ENCODE peak calls at places on chromosomes 13 and 19, in eight cellular contexts. One of them, this sample, is unnamed.

GRCh38 chr19:47704024-47704423 is 9.2 kb upstream of the EHD2 start:
- DNase-seq in left lung: no peak
- DNase-seq in endodermal cell: no peak
- DNase-seq in A549: no peak
- DNase-seq in AG09309: no peak
- DNase-seq in cardiac muscle cell: peak
- DNase-seq in astrocyte: peak
- DNase-seq in H9: no peak
- DNase-seq in this sample: no peak

GRCh38 chr19:53079313-53079924 is 23.8 kb downstream of the ZNF160 start:
- DNase-seq in left lung: no peak
- DNase-seq in endodermal cell: no peak
- DNase-seq in A549: no peak
- DNase-seq in AG09309: no peak
- DNase-seq in cardiac muscle cell: no peak
- DNase-seq in astrocyte: no peak
- DNase-seq in H9: no peak
- DNase-seq in this sample: no peak

GRCh38 chr13:80824231-80824630 is 483.3 kb upstream of the SPRY2 start:
- DNase-seq in left lung: no peak
- DNase-seq in endodermal cell: no peak
- DNase-seq in A549: no peak
- DNase-seq in AG09309: no peak
- DNase-seq in cardiac muscle cell: peak
- DNase-seq in astrocyte: peak
- DNase-seq in H9: no peak
- DNase-seq in this sample: no peak

GRCh38 chr19:45250832-45251451 is at the start of gene MARK4:
- DNase-seq in left lung: peak
- DNase-seq in endodermal cell: peak
- DNase-seq in A549: peak
- DNase-seq in AG09309: no peak
- DNase-seq in cardiac muscle cell: peak
- DNase-seq in astrocyte: no peak
- DNase-seq in H9: peak
- DNase-seq in this sample: peak

GRCh38 chr13:40464349-40464748 is 202.1 kb downstream of the FOXO1 start:
- DNase-seq in left lung: no peak
- DNase-seq in endodermal cell: no peak
- DNase-seq in A549: no peak
- DNase-seq in AG09309: no peak
- DNase-seq in cardiac muscle cell: no peak
- DNase-seq in astrocyte: no peak
- DNase-seq in H9: no peak
- DNase-seq in this sample: no peak

GRCh38 chr19:15644066-15644741 is 3.5 kb downstream of the CYP4F3 start:
- DNase-seq in left lung: no peak
- DNase-seq in endodermal cell: no peak
- DNase-seq in A549: no peak
- DNase-seq in AG09309: no peak
- DNase-seq in cardiac muscle cell: no peak
- DNase-seq in astrocyte: no peak
- DNase-seq in H9: no peak
- DNase-seq in this sample: no peak

GRCh38 chr19:48363500-48363809 is 285 bp downstream of the TMEM143 start:
- DNase-seq in left lung: no peak
- DNase-seq in endodermal cell: no peak
- DNase-seq in A549: no peak
- DNase-seq in AG09309: no peak
- DNase-seq in cardiac muscle cell: no peak
- DNase-seq in astrocyte: no peak
- DNase-seq in H9: no peak
- DNase-seq in this sample: peak

GRCh38 chr13:109402976-109403375 is 383.4 kb downstream of the IRS2 start:
- DNase-seq in left lung: no peak
- DNase-seq in endodermal cell: no peak
- DNase-seq in A549: no peak
- DNase-seq in AG09309: no peak
- DNase-seq in cardiac muscle cell: no peak
- DNase-seq in astrocyte: no peak
- DNase-seq in H9: no peak
- DNase-seq in this sample: no peak

GRCh38 chr13:66849706-66850105 is 380.4 kb downstream of the PCDH9 start:
- DNase-seq in left lung: no peak
- DNase-seq in endodermal cell: peak
- DNase-seq in A549: no peak
- DNase-seq in AG09309: no peak
- DNase-seq in cardiac muscle cell: no peak
- DNase-seq in astrocyte: no peak
- DNase-seq in H9: peak
- DNase-seq in this sample: no peak

GRCh38 chr13:19362946-19363510 is 181.4 kb upstream of the TUBA3C start:
- DNase-seq in left lung: no peak
- DNase-seq in endodermal cell: no peak
- DNase-seq in A549: no peak
- DNase-seq in AG09309: no peak
- DNase-seq in cardiac muscle cell: no peak
- DNase-seq in astrocyte: no peak
- DNase-seq in H9: no peak
- DNase-seq in this sample: no peak

GRCh38 chr13:29049524-29049923 is 229.4 kb downstream of the MTUS2 start:
- DNase-seq in left lung: no peak
- DNase-seq in endodermal cell: no peak
- DNase-seq in A549: no peak
- DNase-seq in AG09309: no peak
- DNase-seq in cardiac muscle cell: no peak
- DNase-seq in astrocyte: no peak
- DNase-seq in H9: no peak
- DNase-seq in this sample: no peak

GRCh38 chr13:80012281-80012680 is 328.6 kb downstream of the SPRY2 start:
- DNase-seq in left lung: no peak
- DNase-seq in endodermal cell: no peak
- DNase-seq in A549: no peak
- DNase-seq in AG09309: no peak
- DNase-seq in cardiac muscle cell: peak
- DNase-seq in astrocyte: no peak
- DNase-seq in H9: no peak
- DNase-seq in this sample: no peak

GRCh38 chr19:1796395-1797142 is 15.5 kb downstream of the ATP8B3 start:
- DNase-seq in left lung: peak
- DNase-seq in endodermal cell: no peak
- DNase-seq in A549: no peak
- DNase-seq in AG09309: no peak
- DNase-seq in cardiac muscle cell: no peak
- DNase-seq in astrocyte: no peak
- DNase-seq in H9: no peak
- DNase-seq in this sample: no peak

GRCh38 chr13:87234981-87235380 is 436.2 kb upstream of the SLITRK5 start:
- DNase-seq in left lung: no peak
- DNase-seq in endodermal cell: no peak
- DNase-seq in A549: no peak
- DNase-seq in AG09309: no peak
- DNase-seq in cardiac muscle cell: peak
- DNase-seq in astrocyte: peak
- DNase-seq in H9: no peak
- DNase-seq in this sample: no peak

GRCh38 chr13:24742986-24743385 is 21.0 kb upstream of the RNF17 start:
- DNase-seq in left lung: no peak
- DNase-seq in endodermal cell: no peak
- DNase-seq in A549: no peak
- DNase-seq in AG09309: no peak
- DNase-seq in cardiac muscle cell: no peak
- DNase-seq in astrocyte: no peak
- DNase-seq in H9: no peak
- DNase-seq in this sample: no peak

GRCh38 chr19:2315818-2316353 is 7.9 kb upstream of the LINGO3 start:
- DNase-seq in left lung: peak
- DNase-seq in endodermal cell: peak
- DNase-seq in A549: peak
- DNase-seq in AG09309: no peak
- DNase-seq in cardiac muscle cell: peak
- DNase-seq in astrocyte: no peak
- DNase-seq in H9: peak
- DNase-seq in this sample: peak

GRCh38 chr13:98285317-98285716 is 108.2 kb upstream of the RNF113B start:
- DNase-seq in left lung: no peak
- DNase-seq in endodermal cell: no peak
- DNase-seq in A549: no peak
- DNase-seq in AG09309: no peak
- DNase-seq in cardiac muscle cell: no peak
- DNase-seq in astrocyte: peak
- DNase-seq in H9: no peak
- DNase-seq in this sample: no peak

GRCh38 chr19:29413435-29413834 is 112.4 kb upstream of the VSTM2B start:
- DNase-seq in left lung: no peak
- DNase-seq in endodermal cell: no peak
- DNase-seq in A549: no peak
- DNase-seq in AG09309: no peak
- DNase-seq in cardiac muscle cell: no peak
- DNase-seq in astrocyte: no peak
- DNase-seq in H9: no peak
- DNase-seq in this sample: no peak

GRCh38 chr13:104740616-104741222 is 1674.5 kb upstream of the SLC10A2 start:
- DNase-seq in left lung: no peak
- DNase-seq in endodermal cell: no peak
- DNase-seq in A549: no peak
- DNase-seq in AG09309: no peak
- DNase-seq in cardiac muscle cell: no peak
- DNase-seq in astrocyte: no peak
- DNase-seq in H9: no peak
- DNase-seq in this sample: no peak

GRCh38 chr19:57096640-57097361 is 23.0 kb upstream of the USP29 start:
- DNase-seq in left lung: no peak
- DNase-seq in endodermal cell: no peak
- DNase-seq in A549: no peak
- DNase-seq in AG09309: no peak
- DNase-seq in cardiac muscle cell: peak
- DNase-seq in astrocyte: no peak
- DNase-seq in H9: no peak
- DNase-seq in this sample: no peak

GRCh38 chr19:11457831-11458230 is 22.4 kb downstream of the PRKCSH start:
- DNase-seq in left lung: no peak
- DNase-seq in endodermal cell: no peak
- DNase-seq in A549: no peak
- DNase-seq in AG09309: no peak
- DNase-seq in cardiac muscle cell: no peak
- DNase-seq in astrocyte: no peak
- DNase-seq in H9: no peak
- DNase-seq in this sample: no peak

GRCh38 chr19:51364200-51365106 is 1.7 kb downstream of the ETFB start:
- DNase-seq in left lung: no peak
- DNase-seq in endodermal cell: no peak
- DNase-seq in A549: peak
- DNase-seq in AG09309: no peak
- DNase-seq in cardiac muscle cell: no peak
- DNase-seq in astrocyte: no peak
- DNase-seq in H9: no peak
- DNase-seq in this sample: no peak

GRCh38 chr19:51366050-51366998 is at the start of gene ETFB:
- DNase-seq in left lung: peak
- DNase-seq in endodermal cell: peak
- DNase-seq in A549: peak
- DNase-seq in AG09309: peak
- DNase-seq in cardiac muscle cell: peak
- DNase-seq in astrocyte: peak
- DNase-seq in H9: peak
- DNase-seq in this sample: peak

GRCh38 chr19:51367565-51368365 is 1.0 kb downstream of the CLDND2 start:
- DNase-seq in left lung: peak
- DNase-seq in endodermal cell: peak
- DNase-seq in A549: peak
- DNase-seq in AG09309: peak
- DNase-seq in cardiac muscle cell: peak
- DNase-seq in astrocyte: peak
- DNase-seq in H9: peak
- DNase-seq in this sample: peak

GRCh38 chr19:51366999-51367564 is 894 bp upstream of the ETFB start:
- DNase-seq in left lung: peak
- DNase-seq in endodermal cell: no peak
- DNase-seq in A549: no peak
- DNase-seq in AG09309: no peak
- DNase-seq in cardiac muscle cell: no peak
- DNase-seq in astrocyte: no peak
- DNase-seq in H9: no peak
- DNase-seq in this sample: peak

GRCh38 chr19:51365211-51366049 is 758 bp downstream of the ETFB start:
- DNase-seq in left lung: no peak
- DNase-seq in endodermal cell: peak
- DNase-seq in A549: peak
- DNase-seq in AG09309: no peak
- DNase-seq in cardiac muscle cell: peak
- DNase-seq in astrocyte: peak
- DNase-seq in H9: no peak
- DNase-seq in this sample: no peak
- TF ChIP-seq CTCF in left lung: no peak
- TF ChIP-seq CTCF in endodermal cell: no peak
- TF ChIP-seq CTCF in A549: no peak
- TF ChIP-seq CTCF in AG09309: peak
- TF ChIP-seq CTCF in cardiac muscle cell: peak
- TF ChIP-seq CTCF in astrocyte: no peak
- TF ChIP-seq CTCF in H9: no peak
- TF ChIP-seq CTCF in this sample: no peak

DNA sequence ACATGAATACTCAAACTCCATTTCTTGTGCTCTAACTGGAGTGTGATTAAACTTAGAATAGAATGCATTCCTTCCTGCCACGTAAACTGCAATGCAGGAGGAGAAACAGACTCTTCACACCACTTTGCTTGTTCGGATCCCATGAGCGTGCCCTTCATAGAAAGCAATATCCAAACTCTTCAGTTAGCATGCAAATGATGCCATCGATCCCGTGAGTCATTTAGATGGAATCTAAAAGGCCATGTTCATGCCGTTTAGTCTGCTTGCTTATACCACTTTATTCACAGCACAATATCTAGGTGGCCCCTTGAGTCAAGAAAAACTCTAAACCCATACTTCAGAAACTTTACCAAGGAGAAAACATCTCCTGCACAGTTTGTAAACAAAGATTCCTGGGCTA is 225.8 kb downstream of the OXGR1 start:
- DNase-seq in left lung: no peak
- DNase-seq in endodermal cell: no peak
- DNase-seq in A549: no peak
- DNase-seq in AG09309: no peak
- DNase-seq in cardiac muscle cell: no peak
- DNase-seq in astrocyte: no peak
- DNase-seq in H9: no peak
- DNase-seq in this sample: no peak
- TF ChIP-seq CTCF in left lung: no peak
- TF ChIP-seq CTCF in endodermal cell: no peak
- TF ChIP-seq CTCF in A549: no peak
- TF ChIP-seq CTCF in AG09309: no peak
- TF ChIP-seq CTCF in cardiac muscle cell: no peak
- TF ChIP-seq CTCF in astrocyte: no peak
- TF ChIP-seq CTCF in H9: no peak
- TF ChIP-seq CTCF in this sample: no peak

GRCh38 chr19:23823952-23824389 is 65.3 kb upstream of the ZNF681 start:
- DNase-seq in left lung: no peak
- DNase-seq in endodermal cell: peak
- DNase-seq in A549: peak
- DNase-seq in AG09309: no peak
- DNase-seq in cardiac muscle cell: peak
- DNase-seq in astrocyte: no peak
- DNase-seq in H9: peak
- DNase-seq in this sample: no peak
- TF ChIP-seq CTCF in left lung: no peak
- TF ChIP-seq CTCF in endodermal cell: peak
- TF ChIP-seq CTCF in A549: no peak
- TF ChIP-seq CTCF in AG09309: no peak
- TF ChIP-seq CTCF in cardiac muscle cell: no peak
- TF ChIP-seq CTCF in astrocyte: no peak
- TF ChIP-seq CTCF in H9: peak
- TF ChIP-seq CTCF in this sample: peak

GRCh38 chr13:38223093-38223492 is 126.6 kb upstream of the UFM1 start:
- DNase-seq in left lung: no peak
- DNase-seq in endodermal cell: peak
- DNase-seq in A549: no peak
- DNase-seq in AG09309: peak
- DNase-seq in cardiac muscle cell: peak
- DNase-seq in astrocyte: peak
- DNase-seq in H9: no peak
- DNase-seq in this sample: no peak
- TF ChIP-seq CTCF in left lung: no peak
- TF ChIP-seq CTCF in endodermal cell: peak
- TF ChIP-seq CTCF in A549: no peak
- TF ChIP-seq CTCF in AG09309: peak
- TF ChIP-seq CTCF in cardiac muscle cell: peak
- TF ChIP-seq CTCF in astrocyte: peak
- TF ChIP-seq CTCF in H9: peak
- TF ChIP-seq CTCF in this sample: peak